ENCODE peak calls at places on chromosomes 11 and 22, in six cellular contexts. Y is spleen, J is AG09309, A is pulmonary artery endothelial cell, X is BJ, E is fibroblast of the aortic adventitia. F is an unnamed sample.

GRCh38 chr11:61973603-61974162 is 6.2 kb upstream of the FTH1 start:
- DNase-seq in Y (peak), J (no peak), A (no peak), X (no peak), E (peak), F (no peak)

GRCh38 chr11:46564459-46564858 is 29.4 kb downstream of the AMBRA1 start:
- DNase-seq in Y (no peak), J (no peak), A (no peak), X (no peak), E (peak), F (no peak)

GRCh38 chr11:73003083-73003482 is 139.0 kb downstream of the FCHSD2 start:
- DNase-seq in Y (no peak), J (no peak), A (no peak), X (no peak), E (no peak), F (no peak)

GRCh38 chr11:844693-845644 is 2.3 kb downstream of the TSPAN4 start:
- DNase-seq in Y (peak), J (peak), A (peak), X (peak), E (peak), F (peak)

GRCh38 chr11:23021287-23021863 is 161.1 kb upstream of the CCDC179 start:
- DNase-seq in Y (no peak), J (no peak), A (no peak), X (no peak), E (peak), F (no peak)

GRCh38 chr11:24559315-24559714 is 62.5 kb downstream of the LUZP2 start:
- DNase-seq in Y (no peak), J (no peak), A (no peak), X (no peak), E (no peak), F (no peak)

GRCh38 chr22:39317084-39317755 is 2.2 kb downstream of the RPL3 start:
- DNase-seq in Y (no peak), J (no peak), A (no peak), X (no peak), E (no peak), F (no peak)

GRCh38 chr11:117610045-117610444 is 187.0 kb downstream of the DSCAML1 start:
- DNase-seq in Y (no peak), J (no peak), A (no peak), X (no peak), E (peak), F (no peak)

GRCh38 chr22:40728731-40729189 is 49.5 kb downstream of the MCHR1 start:
- DNase-seq in Y (peak), J (no peak), A (no peak), X (no peak), E (peak), F (no peak)

GRCh38 chr22:46091277-46091977 is 58.9 kb upstream of the PPARA start:
- DNase-seq in Y (peak), J (no peak), A (no peak), X (no peak), E (peak), F (no peak)

GRCh38 chr22:31650391-31650790 is 11.6 kb downstream of the PISD start:
- DNase-seq in Y (no peak), J (peak), A (no peak), X (peak), E (peak), F (peak)

GRCh38 chr11:128473631-128474030 is 113.7 kb downstream of the ETS1 start:
- DNase-seq in Y (no peak), J (no peak), A (no peak), X (no peak), E (no peak), F (no peak)

GRCh38 chr11:57249384-57250319 is 12.6 kb upstream of the APLNR start:
- DNase-seq in Y (peak), J (peak), A (peak), X (no peak), E (peak), F (peak)

GRCh38 chr22:39520874-39521857 is 804 bp downstream of the ATF4 start:
- DNase-seq in Y (peak), J (no peak), A (no peak), X (no peak), E (peak), F (peak)

GRCh38 chr11:122756417-122756816 is 81.9 kb upstream of the CRTAM start:
- DNase-seq in Y (peak), J (no peak), A (no peak), X (no peak), E (no peak), F (no peak)

GRCh38 chr22:40491990-40492631 is 121.7 kb downstream of the SGSM3 start:
- DNase-seq in Y (no peak), J (no peak), A (no peak), X (no peak), E (peak), F (peak)

GRCh38 chr11:62402226-62402625 is 16.6 kb upstream of the SCGB1A1 start:
- DNase-seq in Y (peak), J (no peak), A (no peak), X (no peak), E (peak), F (peak)

GRCh38 chr11:119602745-119603373 is 126.1 kb downstream of the NECTIN1 start:
- DNase-seq in Y (no peak), J (no peak), A (no peak), X (no peak), E (no peak), F (no peak)

GRCh38 chr11:44687310-44687842 is 39.4 kb upstream of the TSPAN18 start:
- DNase-seq in Y (no peak), J (no peak), A (no peak), X (no peak), E (no peak), F (no peak)

GRCh38 chr11:74627381-74627780 is 35.0 kb downstream of the POLD3 start:
- DNase-seq in Y (no peak), J (no peak), A (no peak), X (no peak), E (no peak), F (no peak)

F was measured in fibroblast of gingiva.